ENCODE peak calls at places on chromosomes 3 and 15, in five cellular contexts. V, O, H, Q and K are unnamed samples.
A peak's percentile ranks its signal among the peaks of the same experiment; 100 is the strongest.

GRCh38 chr3:38960953-38961622 is 90.7 kb downstream of the SCN11A start:
- DNase-seq in V (no peak), O (peak; percentile 52), H (no peak), Q (peak; percentile 48), K (no peak)

GRCh38 chr3:141412087-141412935 is 44.0 kb downstream of the ZBTB38 start:
- DNase-seq in V (peak; percentile 76), O (peak; percentile 60), H (peak; percentile 66), Q (peak; percentile 79), K (peak; percentile 70)

GRCh38 chr3:114057011-114057347 is 442 bp downstream of the QTRT2 start:
- DNase-seq in V (no peak), O (no peak), H (no peak), Q (no peak), K (no peak)

GRCh38 chr3:51800758-51801140 is 21.7 kb upstream of the IQCF6 start:
- DNase-seq in V (no peak), O (no peak), H (no peak), Q (no peak), K (no peak)

GRCh38 chr3:42190701-42191442 is 75.1 kb downstream of the CCK start:
- DNase-seq in V (peak; percentile 68), O (peak; percentile 83), H (peak; percentile 48), Q (peak; percentile 81), K (peak; percentile 50)

GRCh38 chr15:61839541-61839940 is 220.7 kb downstream of the VPS13C start:
- DNase-seq in V (no peak), O (no peak), H (no peak), Q (no peak), K (no peak)

GRCh38 chr3:120093923-120094775 is at the start of gene GSK3B:
- DNase-seq in V (peak; percentile 77), O (peak; percentile 99), H (peak; percentile 62), Q (peak; percentile 82), K (peak; percentile 75)

GRCh38 chr3:105951043-105951442 is 82.2 kb upstream of the CBLB start:
- DNase-seq in V (no peak), O (no peak), H (no peak), Q (no peak), K (no peak)

GRCh38 chr3:57586778-57587177 is 10.4 kb downstream of the ARF4 start:
- DNase-seq in V (no peak), O (no peak), H (no peak), Q (no peak), K (no peak)

GRCh38 chr3:177106184-177106583 is 91.1 kb downstream of the TBL1XR1 start:
- DNase-seq in V (no peak), O (no peak), H (no peak), Q (no peak), K (no peak)

GRCh38 chr3:194097141-194097880 is 38.6 kb upstream of the HES1 start:
- DNase-seq in V (no peak), O (peak; percentile 28), H (peak; percentile 37), Q (no peak), K (no peak)

GRCh38 chr15:72340366-72340765 is 20.4 kb upstream of the CELF6 start:
- DNase-seq in V (no peak), O (no peak), H (no peak), Q (no peak), K (no peak)

GRCh38 chr3:172076212-172076611 is 36.8 kb downstream of the FNDC3B start:
- DNase-seq in V (no peak), O (no peak), H (no peak), Q (no peak), K (no peak)

GRCh38 chr3:101070260-101071121 is 77.3 kb upstream of the ABI3BP start:
- DNase-seq in V (no peak), O (peak; percentile 83), H (no peak), Q (peak; percentile 60), K (peak; percentile 5)

GRCh38 chr15:50363612-50364011 is 8.6 kb upstream of the GABPB1 start:
- DNase-seq in V (no peak), O (no peak), H (no peak), Q (no peak), K (no peak)

GRCh38 chr15:30956216-30956803 is 35.1 kb downstream of the MTMR10 start:
- DNase-seq in V (no peak), O (no peak), H (no peak), Q (peak; percentile 25), K (no peak)

GRCh38 chr3:36258381-36258780 is 121.9 kb upstream of the STAC start:
- DNase-seq in V (no peak), O (no peak), H (no peak), Q (no peak), K (no peak)

GRCh38 chr3:109685084-109686079 is 348.0 kb upstream of the DPPA4 start:
- DNase-seq in V (peak; percentile 22), O (peak; percentile 81), H (peak; percentile 46), Q (peak; percentile 98), K (peak; percentile 44)

GRCh38 chr3:58214484-58215316 is 3.9 kb upstream of the DNASE1L3 start:
- DNase-seq in V (no peak), O (no peak), H (peak; percentile 54), Q (peak; percentile 18), K (no peak)

GRCh38 chr3:69204315-69204957 is 82.0 kb upstream of the LMOD3 start:
- DNase-seq in V (no peak), O (no peak), H (no peak), Q (no peak), K (no peak)

GRCh38 chr15:82999905-83000671 is 11.4 kb downstream of the C15orf40 start:
- DNase-seq in V (no peak), O (no peak), H (no peak), Q (peak; percentile 48), K (no peak)

GRCh38 chr3:27643355-27643754 is 78.8 kb downstream of the EOMES start:
- DNase-seq in V (no peak), O (no peak), H (no peak), Q (no peak), K (no peak)

GRCh38 chr15:78077860-78078187 is 313 bp upstream of the TBC1D2B start:
- DNase-seq in V (no peak), O (no peak), H (no peak), Q (no peak), K (no peak)

GRCh38 chr15:78077053-78077859 is at the start of gene TBC1D2B:
- DNase-seq in V (peak; percentile 58), O (peak; percentile 70), H (no peak), Q (peak; percentile 72), K (peak; percentile 44)

GRCh38 chr15:78079296-78080087 is 2.0 kb upstream of the TBC1D2B start:
- DNase-seq in V (no peak), O (no peak), H (no peak), Q (no peak), K (no peak)

GRCh38 chr15:78075490-78076230 is 1.9 kb downstream of the TBC1D2B start:
- DNase-seq in V (peak; percentile 59), O (peak; percentile 64), H (peak; percentile 48), Q (peak; percentile 81), K (no peak)

DNA sequence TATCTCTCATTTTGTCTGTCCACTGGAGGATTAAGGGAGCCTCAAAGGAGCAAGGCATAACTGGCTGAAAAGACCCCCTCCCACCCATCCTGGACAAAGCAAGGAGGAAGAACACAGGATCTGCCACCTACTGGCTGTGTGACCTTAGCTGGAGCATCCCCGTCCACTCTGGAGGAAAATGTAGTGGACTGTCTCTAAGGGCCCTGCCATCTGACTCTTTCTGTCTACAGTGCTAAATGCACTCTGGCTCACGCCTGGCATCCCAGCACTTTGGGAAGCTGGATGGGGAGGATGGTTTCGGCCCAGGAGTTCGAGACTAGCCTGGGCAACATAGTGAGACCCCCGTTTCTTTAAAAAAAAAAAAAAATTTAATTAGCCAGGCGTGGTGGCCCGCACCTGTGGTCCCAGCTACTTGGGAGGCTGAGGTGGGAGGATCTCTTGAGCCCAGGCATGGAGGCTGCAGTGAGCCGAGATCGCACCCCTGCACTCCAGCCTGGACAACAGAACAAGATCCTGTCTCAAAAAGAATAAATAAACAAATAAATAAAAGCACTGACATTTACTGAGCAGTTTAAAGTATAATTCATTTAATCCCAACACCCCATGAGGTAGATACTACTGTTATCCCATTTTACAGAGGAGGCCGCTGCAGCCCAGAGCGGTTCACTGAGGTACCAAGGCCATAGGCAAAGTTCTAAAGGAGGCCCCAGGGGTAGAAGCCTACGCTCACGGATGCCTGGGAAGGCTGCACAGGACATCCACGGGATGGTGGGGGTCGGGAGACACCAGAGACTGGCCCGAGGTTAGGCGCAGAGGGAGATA is 1.1 kb downstream of the TBC1D2B start:
- DNase-seq in V (no peak), O (no peak), H (no peak), Q (no peak), K (no peak)
- TF ChIP-seq CTCF in V (no peak), O (no peak), H (no peak), Q (no peak), K (no peak)

DNA sequence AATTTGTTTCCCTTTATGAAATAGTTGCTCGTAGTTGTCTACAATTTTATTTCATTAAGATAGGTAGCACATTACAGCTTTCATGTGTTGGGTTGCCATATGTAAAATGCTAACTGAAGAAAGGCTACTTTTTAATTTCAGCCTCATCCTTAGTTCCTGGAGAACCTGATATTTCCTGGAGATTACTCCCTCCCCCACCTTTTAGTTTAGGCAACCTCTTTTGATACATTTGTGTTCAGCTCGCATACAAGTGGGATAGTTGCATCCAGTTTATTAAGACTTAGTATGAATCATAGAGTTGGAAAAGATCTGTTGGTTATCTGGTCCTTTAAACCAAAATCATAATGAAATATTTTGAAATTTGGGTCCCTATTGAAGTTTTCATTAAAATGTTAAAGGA is 6.0 kb downstream of the SETD5 start:
- DNase-seq in V (no peak), O (no peak), H (no peak), Q (no peak), K (no peak)
- TF ChIP-seq POLR2A in V (no peak), O (no peak), H (no peak), Q (no peak), K (no peak)

GRCh38 chr3:47850803-47851417 is 48.0 kb downstream of the DHX30 start:
- DNase-seq in V (no peak), O (no peak), H (no peak), Q (no peak), K (no peak)

GRCh38 chr3:47849186-47850061 is 46.5 kb downstream of the DHX30 start:
- DNase-seq in V (no peak), O (no peak), H (no peak), Q (no peak), K (no peak)

GRCh38 chr3:47851888-47852603 is 49.1 kb downstream of the DHX30 start:
- DNase-seq in V (no peak), O (no peak), H (no peak), Q (no peak), K (no peak)

GRCh38 chr3:47848599-47849117 is 45.7 kb downstream of the DHX30 start:
- DNase-seq in V (no peak), O (no peak), H (no peak), Q (no peak), K (no peak)

GRCh38 chr3:47850062-47850802 is 47.3 kb downstream of the DHX30 start:
- DNase-seq in V (no peak), O (no peak), H (no peak), Q (no peak), K (no peak)
- TF ChIP-seq CTCF in V (no peak), O (no peak), H (peak; percentile 24), Q (peak; percentile 25), K (peak; percentile 23)

DNA sequence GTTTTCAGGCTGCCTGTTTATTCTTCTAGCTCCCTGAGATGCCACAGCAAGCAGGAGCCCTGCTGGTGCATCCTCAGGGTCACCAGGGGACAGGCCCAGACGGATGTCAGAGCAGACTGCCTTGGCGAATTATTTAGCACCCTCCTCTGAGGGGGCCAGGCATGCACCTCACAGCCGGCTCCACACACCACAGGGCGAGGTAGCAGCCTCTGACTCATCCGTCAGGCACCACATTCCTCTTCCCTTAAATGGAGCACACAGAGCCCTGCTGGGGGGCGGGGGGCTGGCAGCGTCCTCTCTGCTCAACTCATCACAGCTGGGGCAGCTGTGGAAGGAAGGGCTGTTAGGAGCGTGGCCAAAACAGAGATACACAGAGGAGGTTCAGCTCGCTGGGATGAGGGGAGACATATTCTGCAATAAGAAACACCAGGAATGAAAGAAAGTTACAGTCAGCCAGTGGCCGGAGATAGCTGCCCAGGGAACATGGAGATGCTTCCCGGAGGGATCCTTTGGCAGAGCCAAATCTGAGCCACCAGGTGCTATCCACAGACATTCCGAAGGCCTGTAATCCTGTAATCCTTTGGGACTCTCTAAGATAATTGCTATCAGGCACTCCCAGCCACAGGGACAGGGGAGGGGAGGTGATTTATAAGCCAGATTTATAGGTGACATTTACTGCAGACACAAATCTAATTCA is 13.9 kb upstream of the PRICKLE2 start:
- DNase-seq in V (peak; percentile 88), O (peak; percentile 39), H (peak; percentile 81), Q (peak; percentile 24), K (peak; percentile 61)
- TF ChIP-seq POLR2A in V (no peak), O (no peak), H (no peak), Q (no peak), K (no peak)